ENCODE peak calls at places on chromosomes 3 and 15, in four cellular contexts. Z, O, G and N are unnamed samples.

GRCh38 chr3:119600732-119601131 is 3.0 kb downstream of the PLA1A start:
- DNase-seq in O (no peak), G (peak; percentile 37), Z (no peak), N (no peak)

GRCh38 chr3:65729553-65729952 is 309.2 kb downstream of the MAGI1 start:
- DNase-seq in Z (no peak), G (no peak), O (peak; percentile 93), N (no peak)

GRCh38 chr3:114928989-114929620 is 218.0 kb downstream of the ZBTB20 start:
- DNase-seq in O (no peak), G (no peak), Z (no peak), N (no peak)

GRCh38 chr15:70121656-70122297 is 24.1 kb upstream of the TLE3 start:
- DNase-seq in O (peak; percentile 97), Z (no peak), G (peak; percentile 48), N (peak; percentile 84)

GRCh38 chr3:48402281-48402732 is 27.6 kb downstream of the PLXNB1 start:
- DNase-seq in O (peak; percentile 89), Z (no peak), G (peak; percentile 45), N (peak; percentile 99)

GRCh38 chr3:165339753-165340152 is 143.6 kb upstream of the SLITRK3 start:
- DNase-seq in O (peak; percentile 5), Z (no peak), G (no peak), N (no peak)

GRCh38 chr3:126025116-126025729 is 56.2 kb downstream of the ROPN1B start:
- DNase-seq in O (no peak), G (no peak), Z (no peak), N (no peak)

GRCh38 chr3:41131224-41131623 is 68.1 kb upstream of the CTNNB1 start:
- DNase-seq in Z (no peak), G (no peak), O (no peak), N (no peak)

GRCh38 chr3:175411405-175411804 is 552.3 kb downstream of the NAALADL2 start:
- DNase-seq in O (no peak), Z (no peak), G (no peak), N (no peak)

GRCh38 chr15:80242802-80243201 is 9.2 kb downstream of the CTXND1 start:
- DNase-seq in O (no peak), G (no peak), Z (no peak), N (no peak)

GRCh38 chr15:75425966-75426500 is 25.5 kb downstream of the SIN3A start:
- DNase-seq in G (no peak), O (no peak), Z (no peak), N (no peak)

GRCh38 chr3:115819785-115820384 is 196.6 kb downstream of the GAP43 start:
- DNase-seq in Z (peak; percentile 69), G (no peak), O (peak; percentile 92), N (peak; percentile 74)

GRCh38 chr3:55896155-55896554 is 409.0 kb upstream of the WNT5A start:
- DNase-seq in O (no peak), Z (peak; percentile 48), G (no peak), N (no peak)

GRCh38 chr15:90121086-90121485 is 18.8 kb upstream of the IDH2 start:
- DNase-seq in G (no peak), Z (no peak), O (no peak), N (no peak)

GRCh38 chr3:38117163-38117716 is 19.7 kb downstream of the ACAA1 start:
- DNase-seq in O (no peak), G (peak; percentile 43), Z (no peak), N (no peak)

GRCh38 chr3:100072328-100073048 is 41.8 kb downstream of the FILIP1L start:
- DNase-seq in G (no peak), O (peak; percentile 47), Z (no peak), N (no peak)

GRCh38 chr3:30643763-30644462 is 37.5 kb downstream of the TGFBR2 start:
- DNase-seq in O (no peak), Z (no peak), G (no peak), N (no peak)

GRCh38 chr3:108150200-108150599 is 59.4 kb upstream of the CD47 start:
- DNase-seq in O (no peak), G (no peak), Z (no peak), N (no peak)